ENCODE peak calls at places on chromosome 11, in four cellular contexts. Y is neuronal stem cell, F is trophoblast cell, V is H9. K is an unnamed sample.

GRCh38 chr11:128843198-128843766 is 23.8 kb downstream of the KCNJ1 start:
- DNase-seq in Y (no peak), F (no peak), V (no peak), K (no peak)

GRCh38 chr11:96338910-96339703 is 3.9 kb downstream of the MAML2 start:
- DNase-seq in Y (no peak), F (peak), V (peak), K (peak)

GRCh38 chr11:74057251-74058151 is 48.6 kb upstream of the UCP3 start:
- DNase-seq in Y (no peak), F (no peak), V (no peak), K (peak)

GRCh38 chr11:45102810-45103621 is 43.4 kb upstream of the PRDM11 start:
- DNase-seq in Y (peak), F (no peak), V (peak), K (peak)

GRCh38 chr11:109914038-109914437 is 179.2 kb upstream of the ZC3H12C start:
- DNase-seq in Y (no peak), F (peak), V (no peak), K (no peak)

GRCh38 chr11:44016129-44016528 is 31.7 kb upstream of the ACCSL start:
- DNase-seq in Y (no peak), F (no peak), V (peak), K (peak)

GRCh38 chr11:2815762-2816496 is 69.6 kb downstream of the CDKN1C start:
- DNase-seq in Y (no peak), F (no peak), V (no peak), K (no peak)

GRCh38 chr11:111253131-111253530 is 7.6 kb downstream of the POU2AF2 start:
- DNase-seq in Y (no peak), F (peak), V (no peak), K (no peak)

GRCh38 chr11:10878408-10879214 is 20.8 kb upstream of the ZBED5 start:
- DNase-seq in Y (peak), F (no peak), V (peak), K (peak)

GRCh38 chr11:71999360-71999759 is 651 bp downstream of the IL18BP start:
- DNase-seq in Y (no peak), F (peak), V (no peak), K (peak)

GRCh38 chr11:90453525-90453924 is 230.7 kb upstream of the CHORDC1 start:
- DNase-seq in Y (no peak), F (no peak), V (no peak), K (no peak)

GRCh38 chr11:62852523-62853188 is 13.3 kb upstream of the WDR74 start:
- DNase-seq in Y (no peak), F (no peak), V (no peak), K (no peak)

GRCh38 chr11:62854013-62854824 is 14.8 kb upstream of the WDR74 start:
- DNase-seq in Y (no peak), F (no peak), V (no peak), K (no peak)

GRCh38 chr11:62854825-62855570 is 15.6 kb upstream of the WDR74 start:
- DNase-seq in Y (no peak), F (no peak), V (no peak), K (no peak)

GRCh38 chr11:62851807-62852522 is 12.6 kb upstream of the WDR74 start:
- DNase-seq in Y (no peak), F (no peak), V (no peak), K (no peak)

GRCh38 chr11:62853279-62853965 is 14.0 kb upstream of the WDR74 start:
- DNase-seq in Y (no peak), F (no peak), V (no peak), K (no peak)
- H3K23ac ChIP-seq in Y (no peak), F (no peak), V (no peak), K (peak)

GRCh38 chr11:130671801-130672700 is 223.6 kb downstream of the ADAMTS15 start:
- DNase-seq in Y (peak), F (peak), V (no peak), K (peak)
- H2BK5ac ChIP-seq in Y (no peak), F (no peak), V (no peak), K (peak)

GRCh38 chr11:7016011-7016410 is 4.1 kb downstream of the ZNF214 start:
- DNase-seq in Y (no peak), F (no peak), V (no peak), K (no peak)

GRCh38 chr11:7021318-7021717 is 1.0 kb downstream of the NLRP14 start:
- DNase-seq in Y (no peak), F (no peak), V (no peak), K (no peak)

GRCh38 chr11:7019500-7020182 is 505 bp downstream of the ZNF214 start:
- DNase-seq in Y (no peak), F (no peak), V (peak), K (peak)

DNA sequence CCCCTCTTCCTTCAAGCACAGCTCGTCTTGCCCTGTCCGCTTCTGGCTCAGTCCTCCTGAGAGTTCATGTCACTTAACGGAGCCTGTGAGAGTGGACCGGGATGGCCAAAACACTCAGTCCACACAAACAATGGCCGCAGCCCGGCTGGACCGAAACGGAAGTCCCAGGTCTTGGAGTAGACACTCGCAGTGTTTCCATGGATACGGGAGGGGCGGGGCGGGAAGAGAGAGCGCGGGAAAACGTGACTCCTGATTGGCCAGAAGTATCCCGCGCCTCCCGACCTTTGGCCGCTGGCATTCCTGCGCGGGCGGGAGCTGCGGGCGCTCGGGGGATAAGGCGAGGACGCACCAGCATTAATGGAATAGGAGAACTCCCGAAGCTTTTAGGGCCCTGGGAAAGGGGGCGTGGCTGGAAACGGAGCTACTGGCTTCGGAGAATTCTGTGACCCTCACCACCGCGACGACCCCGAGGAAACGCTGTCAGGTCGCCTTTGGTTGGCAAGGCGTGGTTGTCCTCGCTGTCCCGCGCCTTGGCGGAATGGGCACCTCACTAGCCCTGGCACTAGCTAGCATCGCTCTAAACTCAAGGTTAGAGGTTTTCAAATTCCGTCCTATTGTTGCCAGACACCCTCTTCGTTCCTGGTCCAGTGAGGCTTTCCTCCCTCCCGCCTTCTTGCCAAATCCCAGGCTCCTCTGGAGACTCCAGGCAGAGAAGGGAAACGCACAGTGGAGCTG is at the start of the genes NLRP14 and ZNF214:
- DNase-seq in Y (peak), F (peak), V (peak), K (peak)
- H3K23ac ChIP-seq in Y (no peak), F (no peak), V (no peak), K (peak)

GRCh38 chr11:122186439-122187080 is 70.5 kb upstream of the BLID start:
- DNase-seq in Y (no peak), F (no peak), V (no peak), K (peak)
- H2BK5ac ChIP-seq in Y (no peak), F (no peak), V (no peak), K (peak)

GRCh38 chr11:70202898-70203748 is at the start of gene FADD:
- DNase-seq in Y (peak), F (peak), V (peak), K (peak)
- H3K23ac ChIP-seq in Y (peak), F (peak), V (no peak), K (peak)

GRCh38 chr11:7572001-7572712 is 58.4 kb downstream of the PPFIBP2 start:
- DNase-seq in Y (no peak), F (no peak), V (peak), K (peak)

GRCh38 chr11:7573558-7574296 is 59.9 kb downstream of the PPFIBP2 start:
- DNase-seq in Y (no peak), F (peak), V (peak), K (no peak)

GRCh38 chr11:7574491-7575129 is 60.8 kb downstream of the PPFIBP2 start:
- DNase-seq in Y (no peak), F (no peak), V (no peak), K (no peak)

GRCh38 chr11:7571640-7572000 is 57.8 kb downstream of the PPFIBP2 start:
- DNase-seq in Y (peak), F (peak), V (peak), K (peak)

GRCh38 chr11:7573193-7573557 is 59.4 kb downstream of the PPFIBP2 start:
- DNase-seq in Y (no peak), F (no peak), V (no peak), K (peak)
- H2BK5ac ChIP-seq in Y (no peak), F (peak), V (no peak), K (peak)

DNA sequence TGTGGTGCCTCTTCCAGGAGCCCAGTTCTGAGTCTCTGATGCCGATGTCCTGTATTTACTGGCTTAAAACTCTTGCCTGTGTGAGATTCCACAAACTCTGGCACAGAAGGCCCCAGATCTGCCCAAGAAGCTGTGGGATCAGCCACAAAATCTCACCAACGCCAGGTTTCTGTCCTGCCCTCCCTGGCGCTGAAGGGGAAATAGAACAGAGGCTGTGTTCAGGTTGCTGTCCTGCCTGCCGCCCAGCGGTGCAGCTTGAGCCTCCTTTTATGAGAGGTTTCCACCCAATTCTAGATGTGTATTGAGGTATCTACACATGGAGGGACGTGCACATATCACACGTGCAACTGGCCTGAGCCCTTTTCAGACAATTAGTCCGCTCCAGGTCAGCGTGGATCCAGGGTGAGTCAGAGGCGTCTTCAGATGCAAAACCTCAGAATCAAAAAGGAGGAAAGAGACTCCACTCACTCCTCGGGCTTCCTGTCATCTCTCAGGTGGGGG is 2.2 kb downstream of the TMEM80 start:
- DNase-seq in Y (no peak), F (no peak), V (peak), K (peak)
- H3K23ac ChIP-seq in Y (peak), F (no peak), V (no peak), K (peak)

GRCh38 chr11:117600976-117601708 is 195.9 kb downstream of the DSCAML1 start:
- DNase-seq in Y (no peak), F (no peak), V (no peak), K (no peak)
- H2BK5ac ChIP-seq in Y (no peak), F (no peak), V (no peak), K (no peak)

K was measured in IMR-90.